ENCODE peak calls at places on chromosomes 12 and 14, in ten cellular contexts. U is hepatocyte, H is transverse colon, X is keratinocyte, C is heart right ventricle, K is heart left ventricle, F is Peyer's patch, Q is psoas muscle, Z is OCI-LY7, P is tibial artery. S is an unnamed sample.

GRCh38 chr12:76927170-76927784 is 48.5 kb upstream of the CSRP2 start:
- DNase-seq in K (no peak), P (no peak), U (peak; percentile 35), C (peak; percentile 15), Z (peak; percentile 43), H (peak; percentile 24), Q (no peak), F (peak; percentile 53), X (no peak), S (no peak)

GRCh38 chr14:90342327-90342726 is 10.6 kb upstream of the NRDE2 start:
- DNase-seq in H (no peak), K (no peak), Q (no peak), F (no peak), C (no peak), X (no peak), P (no peak), Z (no peak), U (no peak), S (no peak)

GRCh38 chr12:60264094-60264493 is 668.3 kb downstream of the SLC16A7 start:
- DNase-seq in F (no peak), C (no peak), K (no peak), H (no peak), X (no peak), Q (no peak), U (no peak), Z (no peak), P (no peak), S (no peak)

GRCh38 chr12:62435337-62436163 is 31.1 kb upstream of the MON2 start:
- DNase-seq in X (no peak), F (peak; percentile 59), K (peak; percentile 41), U (peak; percentile 80), Z (peak; percentile 41), P (peak; percentile 78), H (peak; percentile 52), C (peak; percentile 29), Q (peak; percentile 27), S (peak; percentile 26)

GRCh38 chr12:130775953-130776856 is 60.1 kb upstream of the RIMBP2 start:
- DNase-seq in X (no peak), Q (peak; percentile 39), Z (no peak), P (no peak), F (peak; percentile 55), U (peak; percentile 80), C (peak; percentile 36), K (peak; percentile 32), H (peak; percentile 29), S (peak; percentile 70)

GRCh38 chr14:65485516-65485915 is 73.0 kb downstream of the FUT8 start:
- DNase-seq in X (no peak), Q (no peak), H (no peak), Z (no peak), F (no peak), K (no peak), U (no peak), C (no peak), P (no peak), S (no peak)

GRCh38 chr14:21802441-21802840 is 128.8 kb upstream of the OR4E1 start:
- DNase-seq in F (no peak), X (no peak), P (no peak), Z (no peak), Q (no peak), C (no peak), K (no peak), U (no peak), H (no peak), S (no peak)

GRCh38 chr14:64878775-64879634 is 702 bp downstream of the SPTB start:
- DNase-seq in C (peak; percentile 13), Q (peak; percentile 39), X (no peak), H (peak; percentile 12), F (no peak), K (peak; percentile 26), U (peak; percentile 23), Z (no peak), P (no peak), S (no peak)

GRCh38 chr12:64392221-64392620 is 1.7 kb upstream of the C12orf56 start:
- DNase-seq in U (peak; percentile 49), H (no peak), Q (no peak), P (no peak), K (no peak), F (no peak), C (no peak), X (no peak), Z (peak; percentile 24), S (peak; percentile 25)

GRCh38 chr14:104550849-104551728 is 28.5 kb upstream of the C14orf180 start:
- DNase-seq in Q (no peak), F (peak; percentile 29), U (no peak), X (no peak), P (no peak), C (no peak), K (peak; percentile 11), H (no peak), Z (no peak), S (no peak)

GRCh38 chr12:122862110-122862634 is 26.9 kb downstream of the HIP1R start:
- DNase-seq in U (no peak), H (no peak), Q (no peak), C (no peak), K (no peak), P (peak; percentile 44), Z (no peak), F (no peak), X (no peak), S (no peak)

GRCh38 chr14:98131406-98131805 is 1140.6 kb downstream of the BCL11B start:
- DNase-seq in P (no peak), U (no peak), X (no peak), C (no peak), Q (no peak), H (no peak), Z (no peak), F (no peak), K (no peak), S (no peak)

GRCh38 chr14:104512771-104513640 is 66.6 kb upstream of the C14orf180 start:
- DNase-seq in H (no peak), U (no peak), Z (no peak), C (no peak), K (no peak), P (no peak), X (no peak), Q (no peak), F (no peak), S (no peak)

GRCh38 chr12:104653730-104654328 is 197.1 kb downstream of the CHST11 start:
- DNase-seq in Q (no peak), U (no peak), F (no peak), K (no peak), P (no peak), X (no peak), H (no peak), Z (peak; percentile 62), C (no peak), S (no peak)

GRCh38 chr14:20427231-20428009 is 8.5 kb downstream of the KLHL33 start:
- DNase-seq in X (no peak), K (no peak), Q (no peak), F (no peak), U (peak; percentile 61), P (no peak), H (no peak), Z (peak; percentile 82), C (no peak), S (peak; percentile 67)

GRCh38 chr12:124833693-124834122 is 30.0 kb downstream of the SCARB1 start:
- DNase-seq in U (no peak), C (peak; percentile 27), F (no peak), P (peak; percentile 77), X (no peak), H (no peak), Q (no peak), Z (no peak), K (no peak), S (no peak)

GRCh38 chr14:22556021-22556989 is 32.7 kb downstream of the DAD1 start:
- DNase-seq in X (peak; percentile 99), C (peak; percentile 36), Q (peak; percentile 41), Z (peak; percentile 100), P (no peak), H (peak; percentile 88), K (peak; percentile 59), F (peak; percentile 98), U (no peak), S (peak; percentile 77)

GRCh38 chr12:107092669-107093546 is 441 bp downstream of the CRY1 start:
- DNase-seq in Q (peak; percentile 51), U (peak; percentile 62), K (no peak), C (no peak), X (no peak), H (peak; percentile 47), F (peak; percentile 73), P (no peak), Z (no peak), S (peak; percentile 41)
- H3K27ac ChIP-seq in Q (peak overlapping the region; percentile 98), U (peak overlapping the region; percentile 91), K (peak overlapping the region; percentile 95), C (peak overlapping the region; percentile 98), X (peak overlapping the region; percentile 98), H (peak overlapping the region; percentile 98), F (peak overlapping the region; percentile 97), P (peak overlapping the region; percentile 94), Z (no peak overlapping the region), S (peak overlapping the region; percentile 86)

GRCh38 chr14:93917141-93917540 is 10.0 kb upstream of the FAM181A start:
- DNase-seq in K (no peak), Z (no peak), H (no peak), F (no peak), Q (no peak), X (no peak), C (no peak), P (no peak), U (no peak), S (no peak)
- TF ChIP-seq CTCF in K (no peak), Z (no peak), H (no peak), F (no peak), Q (no peak), X (no peak), C (no peak), P (no peak), U (no peak), S (no peak)

GRCh38 chr12:110780448-110780847 is 37.8 kb upstream of the PPP1CC start:
- DNase-seq in C (no peak), Q (no peak), X (no peak), F (no peak), H (no peak), U (no peak), P (no peak), Z (peak; percentile 51), K (no peak), S (no peak)
- H3K27ac ChIP-seq in C (no peak overlapping the region), Q (no peak overlapping the region), X (no peak overlapping the region), F (no peak overlapping the region), H (peak overlapping the region; percentile 29), U (no peak overlapping the region), P (no peak overlapping the region), Z (peak overlapping the region; percentile 90), K (peak overlapping the region; percentile 19), S (no peak overlapping the region)

GRCh38 chr12:2284857-2285256 is 232.1 kb downstream of the CACNA1C start:
- DNase-seq in X (no peak), Q (peak; percentile 74), C (peak; percentile 86), F (peak; percentile 87), H (peak; percentile 83), Z (peak; percentile 87), U (peak; percentile 86), P (peak; percentile 89), K (peak; percentile 79), S (peak; percentile 49)
- TF ChIP-seq CTCF in X (peak; percentile 51), Q (peak; percentile 54), C (peak; percentile 64), F (peak; percentile 67), H (peak; percentile 64), Z (peak; percentile 92), U (peak; percentile 78), P (peak; percentile 64), K (peak; percentile 62), S (no peak)